ENCODE peak calls at places on chromosomes 6 and 20, in ten cellular contexts. One of them, this sample, is unnamed.

GRCh38 chr6:14037402-14038277 is 79.9 kb upstream of the CD83 start:
- DNase-seq in Panc1: no peak
- DNase-seq in SK-N-SH: no peak
- DNase-seq in GM12878: no peak
- DNase-seq in HCT116: no peak
- DNase-seq in K562: no peak
- DNase-seq in stomach: no peak
- DNase-seq in HepG2: no peak
- DNase-seq in transverse colon: no peak
- DNase-seq in H1: no peak
- DNase-seq in this sample: no peak

GRCh38 chr20:31972481-31973386 is 4.8 kb downstream of the XKR7 start:
- DNase-seq in transverse colon: no peak
- DNase-seq in Panc1: no peak
- DNase-seq in SK-N-SH: no peak
- DNase-seq in GM12878: no peak
- DNase-seq in stomach: no peak
- DNase-seq in HCT116: no peak
- DNase-seq in HepG2: no peak
- DNase-seq in H1: no peak
- DNase-seq in K562: no peak
- DNase-seq in this sample: no peak

GRCh38 chr6:135938588-135939215 is 87.2 kb downstream of the PDE7B start:
- DNase-seq in HepG2: peak
- DNase-seq in HCT116: no peak
- DNase-seq in K562: no peak
- DNase-seq in H1: no peak
- DNase-seq in stomach: no peak
- DNase-seq in GM12878: no peak
- DNase-seq in transverse colon: no peak
- DNase-seq in Panc1: no peak
- DNase-seq in SK-N-SH: peak
- DNase-seq in this sample: no peak

GRCh38 chr20:17992224-17992637 is 23.4 kb downstream of the MGME1 start:
- DNase-seq in GM12878: peak
- DNase-seq in SK-N-SH: no peak
- DNase-seq in HCT116: no peak
- DNase-seq in H1: no peak
- DNase-seq in Panc1: no peak
- DNase-seq in stomach: no peak
- DNase-seq in HepG2: no peak
- DNase-seq in K562: no peak
- DNase-seq in transverse colon: no peak
- DNase-seq in this sample: no peak

GRCh38 chr6:22943331-22943730 is 374.0 kb downstream of the HDGFL1 start:
- DNase-seq in SK-N-SH: no peak
- DNase-seq in H1: no peak
- DNase-seq in transverse colon: no peak
- DNase-seq in Panc1: no peak
- DNase-seq in GM12878: no peak
- DNase-seq in HCT116: no peak
- DNase-seq in stomach: no peak
- DNase-seq in HepG2: no peak
- DNase-seq in K562: no peak
- DNase-seq in this sample: no peak

GRCh38 chr6:195861-196360 is 96.4 kb upstream of the DUSP22 start:
- DNase-seq in SK-N-SH: no peak
- DNase-seq in HepG2: no peak
- DNase-seq in stomach: no peak
- DNase-seq in HCT116: no peak
- DNase-seq in K562: no peak
- DNase-seq in Panc1: no peak
- DNase-seq in transverse colon: no peak
- DNase-seq in H1: no peak
- DNase-seq in GM12878: no peak
- DNase-seq in this sample: no peak

GRCh38 chr20:5835234-5835845 is 85.1 kb downstream of the SHLD1 start:
- DNase-seq in H1: no peak
- DNase-seq in HepG2: peak
- DNase-seq in SK-N-SH: peak
- DNase-seq in HCT116: no peak
- DNase-seq in K562: no peak
- DNase-seq in GM12878: no peak
- DNase-seq in stomach: no peak
- DNase-seq in transverse colon: no peak
- DNase-seq in Panc1: no peak
- DNase-seq in this sample: no peak

GRCh38 chr6:169689247-169689646 is 12.6 kb downstream of the WDR27 start:
- DNase-seq in SK-N-SH: no peak
- DNase-seq in HCT116: no peak
- DNase-seq in HepG2: no peak
- DNase-seq in stomach: no peak
- DNase-seq in H1: no peak
- DNase-seq in Panc1: no peak
- DNase-seq in K562: no peak
- DNase-seq in transverse colon: no peak
- DNase-seq in GM12878: no peak
- DNase-seq in this sample: no peak

GRCh38 chr6:27864906-27865883 is 47.0 kb downstream of the OR2B2 start:
- DNase-seq in H1: peak
- DNase-seq in transverse colon: peak
- DNase-seq in K562: peak
- DNase-seq in stomach: peak
- DNase-seq in HCT116: no peak
- DNase-seq in GM12878: peak
- DNase-seq in Panc1: peak
- DNase-seq in HepG2: peak
- DNase-seq in SK-N-SH: peak
- DNase-seq in this sample: peak

GRCh38 chr6:118968416-118968815 is 33.5 kb upstream of the MCM9 start:
- DNase-seq in Panc1: peak
- DNase-seq in HepG2: peak
- DNase-seq in H1: no peak
- DNase-seq in K562: no peak
- DNase-seq in stomach: no peak
- DNase-seq in transverse colon: no peak
- DNase-seq in HCT116: peak
- DNase-seq in SK-N-SH: no peak
- DNase-seq in GM12878: no peak
- DNase-seq in this sample: no peak

GRCh38 chr20:20360464-20360863 is 7.4 kb upstream of the INSM1 start:
- DNase-seq in K562: peak
- DNase-seq in HepG2: peak
- DNase-seq in H1: no peak
- DNase-seq in HCT116: peak
- DNase-seq in GM12878: no peak
- DNase-seq in SK-N-SH: peak
- DNase-seq in Panc1: peak
- DNase-seq in stomach: peak
- DNase-seq in transverse colon: peak
- DNase-seq in this sample: peak

GRCh38 chr6:139109558-139109957 is 25.3 kb upstream of the HECA start:
- DNase-seq in SK-N-SH: no peak
- DNase-seq in stomach: no peak
- DNase-seq in HCT116: peak
- DNase-seq in K562: no peak
- DNase-seq in transverse colon: no peak
- DNase-seq in Panc1: peak
- DNase-seq in H1: peak
- DNase-seq in HepG2: peak
- DNase-seq in GM12878: no peak
- DNase-seq in this sample: no peak

DNA sequence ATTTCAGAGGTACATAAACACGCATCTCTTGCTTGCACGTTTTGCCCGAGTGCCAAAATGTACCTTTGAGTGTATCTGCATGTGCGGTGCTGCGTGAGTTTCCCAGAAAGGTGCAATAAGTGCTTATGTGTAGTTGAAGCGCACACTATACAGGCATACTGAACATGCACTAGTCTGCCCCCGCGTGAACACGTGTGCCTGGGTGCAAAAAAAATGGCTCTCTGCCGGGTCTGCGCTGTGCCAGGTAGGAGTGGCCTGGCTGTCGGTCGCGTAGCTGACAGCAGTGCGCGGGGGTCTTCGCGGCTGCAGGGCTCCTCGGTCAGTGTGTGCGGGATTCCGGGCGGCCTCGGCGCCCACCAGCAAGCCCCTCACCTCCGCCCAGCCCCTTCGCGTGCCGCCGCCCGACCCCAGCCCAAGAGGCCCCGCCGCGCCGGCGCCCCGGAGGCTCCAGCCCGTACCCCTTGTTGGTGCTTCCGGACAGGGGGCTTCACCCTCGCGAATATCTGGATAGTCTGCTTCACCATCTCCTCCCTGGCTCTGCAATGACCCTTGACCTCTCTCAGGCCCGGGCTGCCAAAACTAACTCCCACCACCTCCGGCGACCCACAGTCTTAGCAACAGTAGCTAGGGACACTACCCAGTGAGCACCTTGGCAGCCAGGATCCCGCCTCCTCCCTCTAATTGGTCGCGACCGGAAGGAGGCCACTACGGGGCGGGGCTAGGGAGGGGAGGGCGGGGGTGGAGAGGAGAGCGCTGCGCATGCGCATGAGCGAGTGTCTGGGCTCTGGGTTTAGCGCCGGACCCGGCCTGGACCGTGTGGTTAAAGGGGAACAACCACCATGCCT is at the start of gene KIF6:
- DNase-seq in HepG2: peak
- DNase-seq in K562: peak
- DNase-seq in H1: peak
- DNase-seq in HCT116: no peak
- DNase-seq in SK-N-SH: peak
- DNase-seq in Panc1: no peak
- DNase-seq in stomach: peak
- DNase-seq in transverse colon: peak
- DNase-seq in GM12878: peak
- DNase-seq in this sample: peak
- TF ChIP-seq POLR2AphosphoS5 in HepG2: no peak
- TF ChIP-seq POLR2AphosphoS5 in K562: no peak
- TF ChIP-seq POLR2AphosphoS5 in H1: no peak
- TF ChIP-seq POLR2AphosphoS5 in HCT116: no peak
- TF ChIP-seq POLR2AphosphoS5 in SK-N-SH: no peak
- TF ChIP-seq POLR2AphosphoS5 in Panc1: no peak
- TF ChIP-seq POLR2AphosphoS5 in stomach: no peak
- TF ChIP-seq POLR2AphosphoS5 in transverse colon: no peak
- TF ChIP-seq POLR2AphosphoS5 in GM12878: no peak
- TF ChIP-seq POLR2AphosphoS5 in this sample: no peak

DNA sequence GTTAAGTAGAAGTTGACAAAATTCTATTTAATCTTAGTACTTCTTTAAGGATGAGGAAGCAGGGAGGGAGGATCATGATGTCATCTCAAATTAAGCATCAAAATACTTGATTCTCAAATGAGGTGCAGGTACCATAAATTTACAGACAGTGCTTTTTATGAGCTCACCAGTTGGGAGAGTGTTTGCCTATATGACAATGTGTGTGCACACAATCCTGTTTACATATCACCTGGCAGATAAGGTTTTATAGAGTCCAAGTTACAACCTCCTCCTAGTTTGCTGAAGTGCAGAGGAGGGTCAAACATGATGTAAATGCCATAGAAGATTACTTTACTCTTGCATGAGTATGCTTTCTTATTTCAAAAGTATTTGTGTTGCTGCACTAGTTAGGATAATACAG is 6.4 kb downstream of the ATXN1 start:
- DNase-seq in transverse colon: no peak
- DNase-seq in GM12878: no peak
- DNase-seq in HCT116: no peak
- DNase-seq in H1: no peak
- DNase-seq in K562: no peak
- DNase-seq in HepG2: peak
- DNase-seq in Panc1: no peak
- DNase-seq in SK-N-SH: no peak
- DNase-seq in stomach: no peak
- DNase-seq in this sample: no peak
- TF ChIP-seq POLR2AphosphoS5 in transverse colon: no peak
- TF ChIP-seq POLR2AphosphoS5 in GM12878: no peak
- TF ChIP-seq POLR2AphosphoS5 in HCT116: no peak
- TF ChIP-seq POLR2AphosphoS5 in H1: no peak
- TF ChIP-seq POLR2AphosphoS5 in K562: no peak
- TF ChIP-seq POLR2AphosphoS5 in HepG2: no peak
- TF ChIP-seq POLR2AphosphoS5 in Panc1: peak
- TF ChIP-seq POLR2AphosphoS5 in SK-N-SH: no peak
- TF ChIP-seq POLR2AphosphoS5 in stomach: no peak
- TF ChIP-seq POLR2AphosphoS5 in this sample: no peak

DNA sequence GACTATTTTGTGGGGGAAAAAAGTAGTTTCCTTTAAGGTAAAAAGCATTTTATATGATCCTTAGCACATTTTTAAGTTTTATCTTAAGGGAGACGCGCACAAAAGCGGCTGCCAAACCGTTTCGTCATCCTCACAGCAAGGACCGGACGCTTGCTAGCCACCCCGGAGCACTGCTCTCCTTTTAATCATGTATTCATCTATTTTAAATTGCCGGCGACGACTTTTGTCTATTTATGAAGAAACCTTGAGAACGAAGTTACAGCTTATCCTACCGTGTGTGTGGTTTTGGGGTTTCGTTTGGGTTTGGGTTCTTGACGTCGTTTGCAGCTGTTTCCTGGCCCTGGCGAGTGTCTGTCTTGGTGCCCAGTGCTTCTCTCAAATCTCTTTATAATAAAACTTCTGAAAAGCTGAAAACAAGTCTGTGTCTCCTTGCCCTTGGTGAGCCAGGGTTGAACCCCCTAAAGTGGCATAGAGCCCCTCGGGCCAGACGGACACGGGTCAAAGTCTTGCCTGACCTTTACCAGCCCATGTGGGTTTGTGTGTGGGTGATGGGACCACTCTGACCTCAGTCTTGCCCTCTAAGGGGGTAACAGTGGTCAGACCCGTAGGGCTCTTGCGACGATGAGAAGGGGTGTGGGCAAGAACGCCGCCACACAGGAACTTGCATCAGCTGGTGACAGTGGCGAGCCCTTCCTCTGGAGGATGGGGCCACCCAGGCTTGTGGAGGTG is 117.6 kb downstream of the JPH2 start:
- DNase-seq in Panc1: no peak
- DNase-seq in HCT116: no peak
- DNase-seq in transverse colon: peak
- DNase-seq in GM12878: peak
- DNase-seq in HepG2: no peak
- DNase-seq in H1: peak
- DNase-seq in stomach: peak
- DNase-seq in SK-N-SH: no peak
- DNase-seq in K562: no peak
- DNase-seq in this sample: no peak
- TF ChIP-seq POLR2AphosphoS5 in Panc1: no peak
- TF ChIP-seq POLR2AphosphoS5 in HCT116: no peak
- TF ChIP-seq POLR2AphosphoS5 in transverse colon: no peak
- TF ChIP-seq POLR2AphosphoS5 in GM12878: no peak
- TF ChIP-seq POLR2AphosphoS5 in HepG2: no peak
- TF ChIP-seq POLR2AphosphoS5 in H1: no peak
- TF ChIP-seq POLR2AphosphoS5 in stomach: no peak
- TF ChIP-seq POLR2AphosphoS5 in SK-N-SH: no peak
- TF ChIP-seq POLR2AphosphoS5 in K562: no peak
- TF ChIP-seq POLR2AphosphoS5 in this sample: peak

DNA sequence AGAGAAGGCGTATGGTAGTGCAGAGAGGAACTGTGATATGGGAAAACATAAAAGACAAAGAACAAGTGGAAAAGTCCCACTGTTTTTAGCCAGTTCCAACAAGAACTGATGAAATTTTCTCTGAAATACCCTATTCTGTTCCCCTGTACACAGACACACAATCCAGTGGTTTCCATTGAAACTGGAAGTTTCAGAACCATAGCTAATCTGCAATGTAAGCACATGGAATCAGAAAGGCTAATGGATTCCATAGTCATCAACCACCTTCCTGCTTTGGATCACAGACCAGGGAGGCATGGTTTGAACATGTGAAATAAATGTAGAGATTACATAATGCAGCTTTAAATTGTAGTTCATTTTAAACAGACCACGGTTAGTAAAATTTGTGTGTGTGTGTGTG is 242.1 kb downstream of the GJA1 start:
- DNase-seq in HepG2: no peak
- DNase-seq in GM12878: no peak
- DNase-seq in K562: no peak
- DNase-seq in stomach: no peak
- DNase-seq in transverse colon: no peak
- DNase-seq in Panc1: no peak
- DNase-seq in HCT116: no peak
- DNase-seq in SK-N-SH: no peak
- DNase-seq in H1: no peak
- DNase-seq in this sample: no peak
- TF ChIP-seq POLR2AphosphoS5 in HepG2: no peak
- TF ChIP-seq POLR2AphosphoS5 in GM12878: no peak
- TF ChIP-seq POLR2AphosphoS5 in K562: no peak
- TF ChIP-seq POLR2AphosphoS5 in stomach: no peak
- TF ChIP-seq POLR2AphosphoS5 in transverse colon: no peak
- TF ChIP-seq POLR2AphosphoS5 in Panc1: no peak
- TF ChIP-seq POLR2AphosphoS5 in HCT116: no peak
- TF ChIP-seq POLR2AphosphoS5 in SK-N-SH: no peak
- TF ChIP-seq POLR2AphosphoS5 in H1: no peak
- TF ChIP-seq POLR2AphosphoS5 in this sample: no peak

This sample was measured in GM12892.